ENCODE peak calls at places on chromosomes 3 and 15, in five cellular contexts. Q is H9, N is neuronal stem cell, I is H1, M is IMR-90. C is an unnamed sample.

GRCh38 chr15:93087825-93088199 is 1.2 kb downstream of the RGMA start:
- DNase-seq in Q (peak; percentile 82), N (peak; percentile 86), I (peak; percentile 84), M (peak; percentile 5), C (peak; percentile 57)

GRCh38 chr15:96177279-96177678 is 153.2 kb upstream of the NR2F2 start:
- DNase-seq in Q (no peak), N (no peak), I (no peak), M (no peak), C (no peak)

GRCh38 chr3:4449043-4449803 is 17.8 kb downstream of the SUMF1 start:
- DNase-seq in Q (no peak), N (no peak), I (no peak), M (no peak), C (no peak)

GRCh38 chr15:101615414-101615985 is 36.7 kb downstream of the TM2D3 start:
- DNase-seq in Q (no peak), N (no peak), I (no peak), M (no peak), C (no peak)

GRCh38 chr15:73389539-73389938 is 20.8 kb upstream of the HCN4 start:
- DNase-seq in Q (no peak), N (no peak), I (no peak), M (no peak), C (no peak)

GRCh38 chr3:108489776-108490175 is 20.6 kb downstream of the MYH15 start:
- DNase-seq in Q (peak; percentile 34), N (peak; percentile 64), I (no peak), M (peak; percentile 51), C (peak; percentile 56)

GRCh38 chr15:101207867-101208288 is 44.0 kb downstream of the CHSY1 start:
- DNase-seq in Q (no peak), N (no peak), I (no peak), M (peak; percentile 86), C (peak; percentile 45)

GRCh38 chr3:150737874-150738679 is 24.9 kb downstream of the SIAH2 start:
- DNase-seq in Q (peak; percentile 57), N (no peak), I (no peak), M (peak; percentile 48), C (peak; percentile 94)

GRCh38 chr3:78495326-78495725 is 1272.5 kb downstream of the ROBO1 start:
- DNase-seq in Q (no peak), N (no peak), I (no peak), M (no peak), C (no peak)

GRCh38 chr3:177089120-177089519 is 108.2 kb downstream of the TBL1XR1 start:
- DNase-seq in Q (peak; percentile 58), N (no peak), I (no peak), M (no peak), C (peak; percentile 55)

GRCh38 chr3:152436707-152437615 is 168.2 kb downstream of the MBNL1 start:
- DNase-seq in Q (no peak), N (no peak), I (no peak), M (no peak), C (no peak)

GRCh38 chr15:75713338-75713895 is 769 bp upstream of the CSPG4 start:
- DNase-seq in Q (peak; percentile 53), N (no peak), I (no peak), M (peak; percentile 49), C (no peak)

GRCh38 chr15:58203537-58203936 is 65.4 kb downstream of the AQP9 start:
- DNase-seq in Q (no peak), N (no peak), I (no peak), M (peak; percentile 99), C (no peak)

GRCh38 chr3:111151438-111151837 is 79.8 kb downstream of the NECTIN3 start:
- DNase-seq in Q (no peak), N (no peak), I (no peak), M (peak; percentile 84), C (peak; percentile 86)

GRCh38 chr3:14295777-14296176 is 106.6 kb upstream of the SLC6A6 start:
- DNase-seq in Q (no peak), N (no peak), I (no peak), M (peak; percentile 18), C (peak; percentile 14)

GRCh38 chr3:156240642-156241041 is 120.3 kb downstream of the KCNAB1 start:
- DNase-seq in Q (no peak), N (no peak), I (no peak), M (no peak), C (no peak)

GRCh38 chr15:94972314-94972713 is 741.0 kb downstream of the MCTP2 start:
- DNase-seq in Q (peak; percentile 27), N (peak; percentile 5), I (no peak), M (no peak), C (no peak)

GRCh38 chr3:142272200-142272891 is 47.0 kb upstream of the GK5 start:
- DNase-seq in Q (no peak), N (no peak), I (no peak), M (peak; percentile 71), C (peak; percentile 23)

GRCh38 chr3:42999212-42999611 is 20.1 kb downstream of the GASK1A start:
- DNase-seq in Q (no peak), N (no peak), I (no peak), M (no peak), C (no peak)

GRCh38 chr3:126542340-126543241 is 16.1 kb downstream of the C3orf22 start:
- DNase-seq in Q (peak; percentile 46), N (no peak), I (peak; percentile 44), M (no peak), C (no peak)

GRCh38 chr3:37861540-37862051 is at the start of gene CTDSPL:
- DNase-seq in Q (peak; percentile 60), N (peak; percentile 51), I (peak; percentile 69), M (peak; percentile 44), C (no peak)
- H3K23ac ChIP-seq in Q (no peak within 1 kb of the TSS), N (peak within 1 kb of the TSS; percentile 92), I (no peak within 1 kb of the TSS), M (peak within 1 kb of the TSS; percentile 100), C (peak within 1 kb of the TSS; percentile 11)

DNA sequence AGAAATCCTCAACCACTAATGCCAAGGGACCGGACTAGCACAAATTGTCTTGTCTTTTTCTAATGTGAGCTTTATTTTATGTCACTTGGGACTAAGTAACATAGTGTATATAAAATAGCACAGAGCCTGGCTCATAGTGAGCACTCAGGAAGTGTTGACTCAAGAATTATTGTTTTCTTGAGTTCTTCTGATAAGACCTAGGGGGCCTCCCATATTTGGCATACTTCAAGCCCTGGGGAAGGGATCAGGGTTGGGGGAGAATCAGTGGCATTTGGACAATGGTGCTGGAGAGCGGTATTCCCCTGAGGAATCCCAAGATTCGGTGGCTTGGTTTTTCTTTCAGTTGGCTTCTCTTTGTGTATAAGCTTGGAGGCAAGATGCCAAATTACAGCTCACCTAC is 19.4 kb downstream of the ZNF80 start:
- DNase-seq in Q (no peak), N (no peak), I (no peak), M (no peak), C (no peak)
- H3K18ac ChIP-seq in Q (no peak overlapping the region), N (no peak overlapping the region), I (no peak overlapping the region), M (no peak overlapping the region), C (no peak overlapping the region)

DNA sequence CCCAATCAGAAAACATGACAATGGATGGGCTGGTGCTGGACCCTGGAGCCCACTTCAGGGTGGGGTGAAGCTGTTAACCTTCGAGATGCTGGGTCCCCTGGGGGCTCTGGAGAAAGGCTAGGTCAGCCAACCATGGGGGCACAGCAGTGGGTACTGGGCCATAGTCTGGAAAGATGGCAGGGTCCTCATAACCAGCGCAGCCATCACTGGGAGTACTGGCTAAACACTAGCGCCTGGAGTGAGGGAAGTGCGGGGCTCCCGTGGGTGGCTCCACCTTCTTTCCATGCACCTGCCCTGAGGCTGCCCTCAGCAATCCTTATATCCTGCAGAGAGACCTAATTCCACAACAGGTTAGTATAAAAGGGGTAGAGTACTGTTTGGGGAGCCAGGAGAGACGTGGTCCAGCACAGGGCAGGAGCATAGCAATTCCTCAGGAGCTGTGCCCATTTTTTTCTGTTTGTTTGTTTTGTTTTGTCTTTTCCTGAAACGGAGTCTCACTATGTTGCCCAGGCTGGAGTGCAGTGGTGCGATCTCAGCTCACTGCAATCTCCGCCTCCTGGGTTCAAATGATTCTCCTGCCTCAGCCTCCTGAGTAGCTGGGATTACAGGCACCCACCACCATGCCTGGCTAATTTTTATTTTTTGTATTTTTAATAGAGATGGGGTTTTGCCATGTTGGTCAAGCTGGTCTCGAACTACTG is 122.6 kb upstream of the MEF2A start:
- DNase-seq in Q (no peak), N (no peak), I (no peak), M (no peak), C (no peak)
- H2AK5ac ChIP-seq in Q (no peak overlapping the region), N (no peak overlapping the region), I (no peak overlapping the region), M (peak overlapping the region; percentile 84), C (peak overlapping the region; percentile 50)

GRCh38 chr15:45670511-45670910 is 35.7 kb downstream of the SQOR start:
- DNase-seq in Q (no peak), N (no peak), I (no peak), M (peak; percentile 30), C (no peak)

GRCh38 chr15:45667002-45667401 is 32.2 kb downstream of the SQOR start:
- DNase-seq in Q (no peak), N (no peak), I (no peak), M (no peak), C (no peak)

GRCh38 chr15:45670061-45670460 is 35.2 kb downstream of the SQOR start:
- DNase-seq in Q (no peak), N (no peak), I (no peak), M (no peak), C (no peak)

GRCh38 chr15:45668386-45668785 is 33.6 kb downstream of the SQOR start:
- DNase-seq in Q (no peak), N (no peak), I (no peak), M (no peak), C (no peak)

GRCh38 chr15:45669422-45669821 is 34.6 kb downstream of the SQOR start:
- DNase-seq in Q (no peak), N (no peak), I (no peak), M (no peak), C (no peak)
- H3K23ac ChIP-seq in Q (no peak overlapping the region), N (no peak overlapping the region), I (no peak overlapping the region), M (peak overlapping the region; percentile 42), C (no peak overlapping the region)

DNA sequence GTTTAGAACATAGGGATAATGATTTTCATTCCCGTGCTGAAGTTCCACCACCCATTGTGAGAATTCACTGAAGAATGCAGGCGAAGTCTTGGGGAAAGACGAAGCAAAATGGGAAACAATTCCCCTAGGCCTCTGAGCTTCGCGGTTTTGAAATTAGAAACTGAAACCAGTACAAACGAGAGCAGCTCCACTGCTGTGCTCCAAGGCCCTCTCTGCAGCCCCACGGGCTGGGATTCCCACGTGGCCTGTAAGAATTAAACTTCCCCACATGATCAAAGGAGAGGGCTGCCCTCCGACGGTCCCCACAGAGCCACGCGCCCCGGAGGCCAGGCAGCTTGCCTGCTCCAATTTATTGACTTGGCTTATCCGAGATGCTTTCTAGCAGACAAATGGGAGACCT is 143.9 kb downstream of the GREM1 start:
- DNase-seq in Q (peak; percentile 40), N (peak; percentile 9), I (peak; percentile 56), M (peak; percentile 73), C (peak; percentile 30)
- H3K18ac ChIP-seq in Q (no peak overlapping the region), N (peak overlapping the region; percentile 37), I (peak overlapping the region; percentile 39), M (peak overlapping the region; percentile 94), C (no peak overlapping the region)

GRCh38 chr3:51941798-51942602 is at the start of the genes PARP3 and RRP9:
- DNase-seq in Q (peak; percentile 100), N (peak; percentile 100), I (peak; percentile 99), M (peak; percentile 100), C (peak; percentile 100)
- H2AK5ac ChIP-seq in Q (no peak within 1 kb of the TSS), N (peak within 1 kb of the TSS; percentile 10), I (no peak within 1 kb of the TSS), M (peak within 1 kb of the TSS; percentile 97), C (no peak within 1 kb of the TSS)